ENCODE peak calls at places on chromosomes 2 and 18, in ten cellular contexts. X, E, V, K, G, W, H, N, S and F are unnamed samples.

GRCh38 chr2:177553176-177553909 is 160.8 kb downstream of the AGPS start:
- DNase-seq in X (no peak), E (no peak), V (peak), K (no peak), G (no peak), W (no peak), H (no peak), N (no peak), S (peak), F (peak)

GRCh38 chr2:222866358-222866960 is 5.6 kb downstream of the ACSL3 start:
- DNase-seq in X (no peak), E (no peak), V (no peak), K (no peak), G (no peak), W (no peak), H (no peak), N (peak), S (no peak), F (no peak)

GRCh38 chr2:130744287-130745117 is 10.8 kb upstream of the AMER3 start:
- DNase-seq in X (no peak), E (no peak), V (no peak), K (no peak), G (no peak), W (no peak), H (no peak), N (peak), S (no peak), F (peak)

GRCh38 chr18:59180150-59180845 is 39.7 kb upstream of the GRP start:
- DNase-seq in X (no peak), E (no peak), V (no peak), K (peak), G (no peak), W (no peak), H (peak), N (no peak), S (peak), F (no peak)

GRCh38 chr18:70234667-70235459 is 29.4 kb upstream of the RTTN start:
- DNase-seq in X (no peak), E (no peak), V (no peak), K (no peak), G (no peak), W (no peak), H (peak), N (peak), S (peak), F (peak)

GRCh38 chr2:108297436-108298141 is 8.9 kb downstream of the SULT1C2 start:
- DNase-seq in X (no peak), E (no peak), V (no peak), K (peak), G (no peak), W (no peak), H (peak), N (no peak), S (peak), F (no peak)

GRCh38 chr2:41941831-41942230 is 106.0 kb upstream of the PKDCC start:
- DNase-seq in X (no peak), E (peak), V (no peak), K (no peak), G (no peak), W (no peak), H (no peak), N (no peak), S (no peak), F (no peak)

GRCh38 chr2:114046373-114046772 is 156.5 kb downstream of the ACTR3 start:
- DNase-seq in X (no peak), E (no peak), V (no peak), K (no peak), G (no peak), W (no peak), H (no peak), N (no peak), S (no peak), F (no peak)

GRCh38 chr18:48798334-48799197 is 152.2 kb downstream of the SMAD7 start:
- DNase-seq in X (no peak), E (peak), V (no peak), K (no peak), G (no peak), W (peak), H (no peak), N (no peak), S (no peak), F (no peak)

GRCh38 chr2:42025151-42025582 is 22.7 kb upstream of the PKDCC start:
- DNase-seq in X (no peak), E (peak), V (no peak), K (peak), G (no peak), W (no peak), H (no peak), N (peak), S (peak), F (no peak)

GRCh38 chr2:157475722-157476390 is 32.0 kb upstream of the CYTIP start:
- DNase-seq in X (no peak), E (no peak), V (no peak), K (no peak), G (no peak), W (no peak), H (no peak), N (no peak), S (no peak), F (no peak)

GRCh38 chr18:32893915-32894314 is 121.1 kb upstream of the KLHL14 start:
- DNase-seq in X (no peak), E (no peak), V (no peak), K (no peak), G (no peak), W (no peak), H (no peak), N (peak), S (peak), F (peak)

GRCh38 chr18:62717850-62718229 is 2.5 kb downstream of the PHLPP1 start:
- DNase-seq in X (no peak), E (no peak), V (no peak), K (peak), G (no peak), W (no peak), H (no peak), N (no peak), S (peak), F (peak)

GRCh38 chr2:229408356-229408755 is 137.3 kb upstream of the PID1 start:
- DNase-seq in X (no peak), E (peak), V (no peak), K (peak), G (no peak), W (no peak), H (peak), N (peak), S (peak), F (peak)

GRCh38 chr2:217105733-217106649 is 246.1 kb upstream of the TNP1 start:
- DNase-seq in X (no peak), E (no peak), V (no peak), K (peak), G (no peak), W (no peak), H (peak), N (peak), S (peak), F (peak)

GRCh38 chr2:230798769-230799399 is 65.9 kb upstream of the ITM2C start:
- DNase-seq in X (no peak), E (no peak), V (peak), K (no peak), G (peak), W (no peak), H (no peak), N (no peak), S (peak), F (peak)

GRCh38 chr2:237967463-237967871 is 653 bp downstream of the UBE2F start:
- DNase-seq in X (no peak), E (peak), V (no peak), K (no peak), G (no peak), W (peak), H (no peak), N (peak), S (peak), F (no peak)